ENCODE peak calls at places on chromosomes 4 and X, in nine cellular contexts. F is stomach; W is effector memory CD4-positive, alpha-beta T cell; U is neural progenitor cell; D is lung; Y is coronary artery; I is SJSA1; X is colonic mucosa; A is lower lobe of right lung. Z is an unnamed sample.

GRCh38 chr4:127997534-127998388 is 32.6 kb downstream of the ABHD18 start:
- DNase-seq in F (no peak), W (no peak), U (no peak), D (no peak), Y (no peak), I (no peak), X (no peak), A (no peak), Z (no peak)

GRCh38 chr4:77092832-77093800 is 17.3 kb upstream of the CCNI start:
- DNase-seq in F (no peak), W (no peak), U (no peak), D (no peak), Y (no peak), I (peak), X (no peak), A (no peak), Z (no peak)

GRCh38 chr4:183987987-183988392 is 82.9 kb downstream of the STOX2 start:
- DNase-seq in F (peak), W (no peak), U (peak), D (peak), Y (peak), I (peak), X (peak), A (peak), Z (peak)

GRCh38 chrX:85630901-85631300 is 251.4 kb upstream of the POF1B start:
- DNase-seq in F (no peak), W (no peak), U (no peak), D (no peak), Y (no peak), I (no peak), X (no peak), A (no peak), Z (no peak)

GRCh38 chr4:128225148-128225547 is 62.5 kb downstream of the PGRMC2 start:
- DNase-seq in F (no peak), W (no peak), U (no peak), D (no peak), Y (no peak), I (peak), X (no peak), A (no peak), Z (no peak)

GRCh38 chr4:73653695-73654106 is 33.5 kb upstream of the RASSF6 start:
- DNase-seq in F (peak), W (no peak), U (peak), D (no peak), Y (no peak), I (peak), X (peak), A (peak), Z (peak)

GRCh38 chrX:115058276-115058675 is 40.9 kb upstream of the IL13RA2 start:
- DNase-seq in F (no peak), W (no peak), U (no peak), D (no peak), Y (no peak), I (no peak), X (no peak), A (no peak), Z (no peak)

GRCh38 chrX:3820170-3820569 is 106.7 kb upstream of the PRKX start:
- DNase-seq in F (no peak), W (no peak), U (no peak), D (no peak), Y (no peak), I (peak), X (no peak), A (no peak), Z (no peak)

GRCh38 chrX:15745179-15745578 is 7.1 kb downstream of the CA5B start:
- DNase-seq in F (no peak), W (no peak), U (no peak), D (no peak), Y (no peak), I (no peak), X (no peak), A (no peak), Z (no peak)

GRCh38 chr4:36196145-36196925 is 48.0 kb downstream of the ARAP2 start:
- DNase-seq in F (no peak), W (no peak), U (no peak), D (no peak), Y (no peak), I (no peak), X (no peak), A (no peak), Z (no peak)

GRCh38 chr4:23903859-23904438 is 14.1 kb upstream of the PPARGC1A start:
- DNase-seq in F (peak), W (no peak), U (no peak), D (no peak), Y (no peak), I (no peak), X (no peak), A (no peak), Z (peak)

GRCh38 chr4:7932333-7932732 is 7.3 kb downstream of the AFAP1 start:
- DNase-seq in F (no peak), W (no peak), U (no peak), D (no peak), Y (no peak), I (no peak), X (no peak), A (no peak), Z (no peak)

GRCh38 chr4:164467493-164467892 is 286.4 kb upstream of the SMIM31 start:
- DNase-seq in F (no peak), W (no peak), U (no peak), D (no peak), Y (no peak), I (no peak), X (no peak), A (no peak), Z (no peak)

GRCh38 chr4:137961051-137961438 is 281.1 kb downstream of the SLC7A11 start:
- DNase-seq in F (no peak), W (no peak), U (no peak), D (peak), Y (no peak), I (no peak), X (no peak), A (no peak), Z (no peak)

GRCh38 chr4:107592518-107592917 is 127.5 kb downstream of the PAPSS1 start:
- DNase-seq in F (no peak), W (no peak), U (no peak), D (no peak), Y (no peak), I (no peak), X (no peak), A (no peak), Z (no peak)

GRCh38 chr4:40530961-40531635 is 98.6 kb downstream of the RBM47 start:
- DNase-seq in F (peak), W (no peak), U (no peak), D (no peak), Y (no peak), I (no peak), X (peak), A (no peak), Z (no peak)

GRCh38 chr4:166045457-166045856 is 172.4 kb downstream of the TLL1 start:
- DNase-seq in F (no peak), W (no peak), U (no peak), D (no peak), Y (no peak), I (no peak), X (no peak), A (no peak), Z (no peak)

GRCh38 chrX:9611436-9612145 is 146.7 kb downstream of the TBL1X start:
- DNase-seq in F (no peak), W (no peak), U (peak), D (no peak), Y (no peak), I (peak), X (no peak), A (no peak), Z (no peak)

GRCh38 chr4:13701937-13702446 is 74.5 kb upstream of the BOD1L1 start:
- DNase-seq in F (no peak), W (no peak), U (no peak), D (no peak), Y (no peak), I (no peak), X (no peak), A (no peak), Z (no peak)

GRCh38 chr4:7379719-7380118 is 55.0 kb downstream of the PSAPL1 start:
- DNase-seq in F (no peak), W (no peak), U (no peak), D (no peak), Y (no peak), I (no peak), X (no peak), A (no peak), Z (no peak)

GRCh38 chr4:147560632-147561031 is 56.6 kb upstream of the TMEM184C start:
- DNase-seq in F (no peak), W (no peak), U (no peak), D (no peak), Y (no peak), I (no peak), X (no peak), A (no peak), Z (no peak)

GRCh38 chrX:49137492-49137891 is 14.0 kb upstream of the GPKOW start:
- DNase-seq in F (no peak), W (no peak), U (no peak), D (no peak), Y (no peak), I (no peak), X (no peak), A (no peak), Z (no peak)

GRCh38 chr4:185965456-185966384 is 103.2 kb upstream of the TLR3 start:
- DNase-seq in F (no peak), W (no peak), U (no peak), D (no peak), Y (no peak), I (no peak), X (no peak), A (no peak), Z (no peak)

GRCh38 chrX:125651426-125651825 is 331.8 kb downstream of the TEX13C start:
- DNase-seq in F (no peak), W (no peak), U (no peak), D (no peak), Y (no peak), I (no peak), X (no peak), A (no peak), Z (no peak)

GRCh38 chr4:183611210-183611830 is 47.7 kb downstream of the RWDD4 start:
- DNase-seq in F (no peak), W (no peak), U (no peak), D (no peak), Y (no peak), I (no peak), X (no peak), A (no peak), Z (no peak)

GRCh38 chr4:27024807-27025206 is 164.2 kb downstream of the STIM2 start:
- DNase-seq in F (no peak), W (no peak), U (peak), D (no peak), Y (no peak), I (no peak), X (no peak), A (no peak), Z (no peak)

GRCh38 chr4:17082186-17082585 is 183.7 kb upstream of the LDB2 start:
- DNase-seq in F (no peak), W (no peak), U (no peak), D (no peak), Y (no peak), I (no peak), X (no peak), A (no peak), Z (no peak)

GRCh38 chr4:51931461-51931860 is 88.5 kb downstream of the DCUN1D4 start:
- DNase-seq in F (no peak), W (no peak), U (no peak), D (no peak), Y (no peak), I (no peak), X (no peak), A (no peak), Z (no peak)

GRCh38 chrX:44906041-44906440 is 33.1 kb downstream of the KDM6A start:
- DNase-seq in F (no peak), W (no peak), U (no peak), D (no peak), Y (no peak), I (no peak), X (no peak), A (no peak), Z (no peak)

GRCh38 chr4:75599647-75600046 is 30.7 kb downstream of the CDKL2 start:
- DNase-seq in F (no peak), W (no peak), U (no peak), D (no peak), Y (no peak), I (no peak), X (no peak), A (no peak), Z (no peak)

GRCh38 chr4:114417214-114417613 is 181.4 kb upstream of the UGT8 start:
- DNase-seq in F (no peak), W (no peak), U (peak), D (no peak), Y (no peak), I (no peak), X (no peak), A (no peak), Z (no peak)

GRCh38 chrX:71301195-71301924 is at the start of gene ITGB1BP2:
- DNase-seq in F (no peak), W (no peak), U (no peak), D (no peak), Y (peak), I (no peak), X (no peak), A (no peak), Z (peak)

GRCh38 chr4:98928505-98929340 is at the start of gene EIF4E:
- DNase-seq in F (peak), W (peak), U (peak), D (peak), Y (peak), I (peak), X (peak), A (peak), Z (peak)

GRCh38 chr4:98932539-98932938 is 3.6 kb upstream of the EIF4E start:
- DNase-seq in F (no peak), W (no peak), U (no peak), D (no peak), Y (no peak), I (no peak), X (no peak), A (no peak), Z (no peak)

GRCh38 chr4:98928131-98928504 is 815 bp downstream of the EIF4E start:
- DNase-seq in F (peak), W (peak), U (peak), D (peak), Y (peak), I (peak), X (peak), A (peak), Z (peak)

GRCh38 chr4:98929341-98930267 is 671 bp upstream of the EIF4E start:
- DNase-seq in F (peak), W (peak), U (no peak), D (peak), Y (peak), I (peak), X (peak), A (peak), Z (peak)

GRCh38 chr4:98930311-98930865 is 1.5 kb upstream of the EIF4E start:
- DNase-seq in F (no peak), W (no peak), U (no peak), D (no peak), Y (no peak), I (no peak), X (no peak), A (no peak), Z (no peak)
- H3K4me3 ChIP-seq in F (peak), W (peak), U (no peak), D (no peak), Y (peak), I (peak), X (no peak), A (peak), Z (peak)

GRCh38 chrX:38660395-38661179 is 99.2 kb downstream of the TSPAN7 start:
- DNase-seq in F (no peak), W (no peak), U (no peak), D (no peak), Y (no peak), I (no peak), X (no peak), A (no peak), Z (no peak)
- H3K4me3 ChIP-seq in F (no peak), W (no peak), U (no peak), D (no peak), Y (no peak), I (no peak), X (no peak), A (no peak), Z (no peak)

DNA sequence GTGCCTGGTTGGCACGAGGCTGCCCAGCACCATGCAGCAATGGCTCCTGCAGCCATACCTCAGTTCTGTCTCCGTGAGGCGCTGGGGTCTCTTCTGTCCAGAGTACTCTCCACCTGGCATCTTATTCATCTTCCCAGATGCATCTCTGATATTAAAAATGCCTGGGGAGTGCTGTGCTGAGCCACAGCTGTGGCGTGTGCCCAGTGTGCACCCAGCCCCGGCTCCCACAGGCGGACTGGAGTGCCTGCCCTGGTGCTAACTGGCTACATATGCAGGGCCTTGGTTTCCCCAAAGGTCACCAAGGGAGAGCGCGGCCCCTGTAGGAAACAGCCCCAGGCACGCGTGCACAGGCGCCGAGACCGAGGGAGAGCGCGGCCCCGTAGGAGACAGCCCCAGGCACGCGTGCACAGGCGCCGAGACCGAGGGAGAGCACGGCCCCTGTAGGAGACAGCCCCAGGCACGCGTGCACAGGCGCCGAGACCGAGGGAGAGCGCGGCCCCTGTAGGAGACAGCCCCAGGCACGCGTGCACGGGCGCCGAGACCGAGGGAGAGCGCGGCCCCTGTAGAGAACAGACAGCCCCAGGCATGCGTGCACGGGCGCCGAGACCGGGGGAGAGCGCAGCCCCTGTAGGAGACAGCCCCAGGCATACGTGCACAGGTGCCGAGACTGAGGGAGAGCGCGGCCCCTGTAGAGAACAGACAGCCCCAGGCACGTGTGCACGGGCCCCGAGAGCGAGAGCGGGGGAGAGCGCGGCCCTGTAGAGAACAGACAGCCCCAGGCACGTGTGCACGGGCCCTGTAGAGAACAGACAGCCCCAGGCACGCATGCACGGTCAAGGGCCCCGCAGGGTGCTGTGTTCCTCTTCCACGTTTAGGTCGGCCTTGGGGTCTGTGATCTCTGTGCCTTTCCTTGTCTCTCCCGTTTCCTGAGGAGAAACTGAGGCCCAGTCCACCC is 14.5 kb downstream of the TMEM175 start:
- DNase-seq in F (no peak), W (no peak), U (no peak), D (no peak), Y (no peak), I (no peak), X (no peak), A (no peak), Z (no peak)
- H3K4me3 ChIP-seq in F (no peak), W (no peak), U (no peak), D (no peak), Y (no peak), I (no peak), X (no peak), A (no peak), Z (no peak)

GRCh38 chrX:121407627-121408026 is 360.2 kb downstream of the GLUD2 start:
- DNase-seq in F (no peak), W (no peak), U (no peak), D (no peak), Y (no peak), I (no peak), X (no peak), A (no peak), Z (no peak)

GRCh38 chrX:121405826-121406225 is 358.4 kb downstream of the GLUD2 start:
- DNase-seq in F (no peak), W (no peak), U (no peak), D (no peak), Y (no peak), I (no peak), X (no peak), A (no peak), Z (no peak)
- H3K4me3 ChIP-seq in F (no peak), W (no peak), U (no peak), D (no peak), Y (no peak), I (no peak), X (no peak), A (no peak), Z (no peak)

Z was measured in gastrocnemius medialis.